ENCODE peak calls at places on chromosomes 13 and 19, in five cellular contexts. One of them, this sample, is unnamed. For H3K4me1, the result is how much of the 10 kb centered on the place peaks cover.

GRCh38 chr19:47446534-47447469 is 24.9 kb downstream of the SLC8A2 start:
- DNase-seq in heart right ventricle: no peak
- DNase-seq in CD8-positive, alpha-beta T cell: no peak
- DNase-seq in CD4-positive, alpha-beta memory T cell: no peak
- DNase-seq in cardiac muscle cell: peak
- DNase-seq in this sample: peak

GRCh38 chr19:40799558-40800338 is 757 bp downstream of the EGLN2 start:
- DNase-seq in heart right ventricle: peak
- DNase-seq in CD8-positive, alpha-beta T cell: no peak
- DNase-seq in cardiac muscle cell: peak
- DNase-seq in CD4-positive, alpha-beta memory T cell: no peak
- DNase-seq in this sample: no peak

GRCh38 chr19:44777715-44778347 is at the start of gene CBLC:
- DNase-seq in cardiac muscle cell: no peak
- DNase-seq in CD4-positive, alpha-beta memory T cell: no peak
- DNase-seq in heart right ventricle: no peak
- DNase-seq in CD8-positive, alpha-beta T cell: no peak
- DNase-seq in this sample: no peak

GRCh38 chr13:102220681-102221228 is 181.1 kb downstream of the FGF14 start:
- DNase-seq in CD4-positive, alpha-beta memory T cell: no peak
- DNase-seq in heart right ventricle: no peak
- DNase-seq in CD8-positive, alpha-beta T cell: no peak
- DNase-seq in cardiac muscle cell: no peak
- DNase-seq in this sample: no peak

GRCh38 chr13:51837016-51837415 is 8.0 kb downstream of the TMEM272 start:
- DNase-seq in cardiac muscle cell: no peak
- DNase-seq in heart right ventricle: no peak
- DNase-seq in CD8-positive, alpha-beta T cell: no peak
- DNase-seq in CD4-positive, alpha-beta memory T cell: no peak
- DNase-seq in this sample: no peak

GRCh38 chr13:60230593-60230992 is 66.9 kb upstream of the DIAPH3 start:
- DNase-seq in CD4-positive, alpha-beta memory T cell: no peak
- DNase-seq in cardiac muscle cell: peak
- DNase-seq in CD8-positive, alpha-beta T cell: no peak
- DNase-seq in heart right ventricle: no peak
- DNase-seq in this sample: no peak

GRCh38 chr13:67230774-67231480 is 791 bp upstream of the PCDH9 start:
- DNase-seq in CD8-positive, alpha-beta T cell: no peak
- DNase-seq in CD4-positive, alpha-beta memory T cell: peak
- DNase-seq in heart right ventricle: peak
- DNase-seq in cardiac muscle cell: peak
- DNase-seq in this sample: peak

GRCh38 chr19:43616954-43617353 is 2.5 kb downstream of the ZNF428 start:
- DNase-seq in heart right ventricle: no peak
- DNase-seq in CD8-positive, alpha-beta T cell: no peak
- DNase-seq in cardiac muscle cell: no peak
- DNase-seq in CD4-positive, alpha-beta memory T cell: no peak
- DNase-seq in this sample: no peak

GRCh38 chr19:46732172-46732938 is 13.5 kb upstream of the FKRP start:
- DNase-seq in heart right ventricle: no peak
- DNase-seq in CD4-positive, alpha-beta memory T cell: no peak
- DNase-seq in cardiac muscle cell: no peak
- DNase-seq in CD8-positive, alpha-beta T cell: no peak
- DNase-seq in this sample: no peak

GRCh38 chr19:40365613-40366401 is 17.3 kb downstream of the PLD3 start:
- DNase-seq in cardiac muscle cell: peak
- DNase-seq in heart right ventricle: peak
- DNase-seq in CD4-positive, alpha-beta memory T cell: peak
- DNase-seq in CD8-positive, alpha-beta T cell: peak
- DNase-seq in this sample: peak

GRCh38 chr13:43994999-43995859 is 115.5 kb downstream of the LACC1 start:
- DNase-seq in CD4-positive, alpha-beta memory T cell: no peak
- DNase-seq in CD8-positive, alpha-beta T cell: no peak
- DNase-seq in cardiac muscle cell: no peak
- DNase-seq in heart right ventricle: no peak
- DNase-seq in this sample: no peak

GRCh38 chr19:51354742-51355148 is 11.4 kb downstream of the ETFB start:
- DNase-seq in cardiac muscle cell: peak
- DNase-seq in CD4-positive, alpha-beta memory T cell: no peak
- DNase-seq in heart right ventricle: no peak
- DNase-seq in CD8-positive, alpha-beta T cell: no peak
- DNase-seq in this sample: no peak

GRCh38 chr19:38650911-38651584 is 3.6 kb downstream of the ACTN4 start:
- DNase-seq in CD8-positive, alpha-beta T cell: no peak
- DNase-seq in CD4-positive, alpha-beta memory T cell: no peak
- DNase-seq in heart right ventricle: no peak
- DNase-seq in cardiac muscle cell: peak
- DNase-seq in this sample: peak

GRCh38 chr19:15776991-15777787 is 10.3 kb upstream of the OR10H5 start:
- DNase-seq in cardiac muscle cell: no peak
- DNase-seq in CD4-positive, alpha-beta memory T cell: no peak
- DNase-seq in CD8-positive, alpha-beta T cell: no peak
- DNase-seq in heart right ventricle: no peak
- DNase-seq in this sample: no peak

GRCh38 chr13:25768726-25769270 is 283.0 kb downstream of the SHISA2 start:
- DNase-seq in cardiac muscle cell: peak
- DNase-seq in CD4-positive, alpha-beta memory T cell: no peak
- DNase-seq in CD8-positive, alpha-beta T cell: no peak
- DNase-seq in heart right ventricle: no peak
- DNase-seq in this sample: no peak

GRCh38 chr13:34430294-34430693 is 511.8 kb upstream of the NBEA start:
- DNase-seq in heart right ventricle: no peak
- DNase-seq in CD4-positive, alpha-beta memory T cell: no peak
- DNase-seq in CD8-positive, alpha-beta T cell: no peak
- DNase-seq in cardiac muscle cell: no peak
- DNase-seq in this sample: no peak

GRCh38 chr13:101258071-101258470 is 158.2 kb downstream of the NALCN start:
- DNase-seq in cardiac muscle cell: peak
- DNase-seq in CD8-positive, alpha-beta T cell: no peak
- DNase-seq in CD4-positive, alpha-beta memory T cell: no peak
- DNase-seq in heart right ventricle: no peak
- DNase-seq in this sample: peak

DNA sequence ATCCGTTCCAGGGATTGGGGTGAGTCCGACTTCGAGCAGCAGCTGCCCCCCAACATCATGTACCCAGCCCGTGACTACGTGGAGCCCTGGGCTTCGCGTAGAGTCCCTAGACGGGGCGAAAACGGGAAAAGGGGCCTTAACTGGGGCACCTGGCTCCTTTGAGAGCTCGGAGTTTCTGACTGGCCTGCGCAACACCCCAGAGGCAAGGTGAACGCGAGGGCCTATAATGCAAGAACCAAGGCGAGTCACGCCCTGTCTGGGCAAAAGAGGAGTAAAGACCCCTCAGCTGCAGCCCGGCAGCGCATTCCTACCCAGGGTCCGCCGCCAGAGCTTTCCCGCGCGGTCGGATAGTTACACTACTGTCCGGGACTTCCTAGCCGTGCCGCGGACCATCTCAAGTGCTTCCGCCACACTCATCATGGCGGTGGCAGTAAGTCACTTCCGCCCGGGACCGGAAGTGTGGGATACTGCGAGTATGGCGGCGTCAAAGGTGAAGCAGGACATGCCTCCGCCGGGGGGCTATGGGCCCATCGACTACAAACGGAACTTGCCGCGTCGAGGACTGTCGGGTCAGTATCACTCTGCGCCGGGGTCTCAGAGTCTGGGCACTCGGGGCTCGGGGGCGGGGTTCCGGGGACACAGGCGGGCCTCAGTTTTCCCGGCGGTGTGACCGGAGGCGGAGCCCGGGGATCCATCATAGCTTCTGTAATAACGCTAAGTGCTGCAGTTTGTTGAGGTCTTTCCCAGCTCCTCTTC is at the start of gene NDUFA13:
- DNase-seq in CD8-positive, alpha-beta T cell: peak
- DNase-seq in CD4-positive, alpha-beta memory T cell: peak
- DNase-seq in heart right ventricle: peak
- DNase-seq in cardiac muscle cell: peak
- DNase-seq in this sample: peak
- H3K4me1 ChIP-seq in CD8-positive, alpha-beta T cell: under half
- H3K4me1 ChIP-seq in CD4-positive, alpha-beta memory T cell: under half
- H3K4me1 ChIP-seq in heart right ventricle: under half
- H3K4me1 ChIP-seq in cardiac muscle cell: under half
- H3K4me1 ChIP-seq in this sample: under half

GRCh38 chr13:50357136-50357535 is 341.9 kb downstream of the KCNRG start:
- DNase-seq in heart right ventricle: no peak
- DNase-seq in CD8-positive, alpha-beta T cell: no peak
- DNase-seq in CD4-positive, alpha-beta memory T cell: no peak
- DNase-seq in cardiac muscle cell: no peak
- DNase-seq in this sample: no peak

GRCh38 chr13:50355797-50356196 is 340.6 kb downstream of the KCNRG start:
- DNase-seq in heart right ventricle: no peak
- DNase-seq in cardiac muscle cell: no peak
- DNase-seq in CD4-positive, alpha-beta memory T cell: no peak
- DNase-seq in CD8-positive, alpha-beta T cell: no peak
- DNase-seq in this sample: no peak

GRCh38 chr13:50352720-50353491 is 337.7 kb downstream of the KCNRG start:
- DNase-seq in CD8-positive, alpha-beta T cell: no peak
- DNase-seq in heart right ventricle: no peak
- DNase-seq in cardiac muscle cell: no peak
- DNase-seq in CD4-positive, alpha-beta memory T cell: no peak
- DNase-seq in this sample: no peak

GRCh38 chr13:50357586-50358118 is 342.4 kb downstream of the KCNRG start:
- DNase-seq in CD8-positive, alpha-beta T cell: no peak
- DNase-seq in cardiac muscle cell: peak
- DNase-seq in heart right ventricle: no peak
- DNase-seq in CD4-positive, alpha-beta memory T cell: no peak
- DNase-seq in this sample: no peak

DNA sequence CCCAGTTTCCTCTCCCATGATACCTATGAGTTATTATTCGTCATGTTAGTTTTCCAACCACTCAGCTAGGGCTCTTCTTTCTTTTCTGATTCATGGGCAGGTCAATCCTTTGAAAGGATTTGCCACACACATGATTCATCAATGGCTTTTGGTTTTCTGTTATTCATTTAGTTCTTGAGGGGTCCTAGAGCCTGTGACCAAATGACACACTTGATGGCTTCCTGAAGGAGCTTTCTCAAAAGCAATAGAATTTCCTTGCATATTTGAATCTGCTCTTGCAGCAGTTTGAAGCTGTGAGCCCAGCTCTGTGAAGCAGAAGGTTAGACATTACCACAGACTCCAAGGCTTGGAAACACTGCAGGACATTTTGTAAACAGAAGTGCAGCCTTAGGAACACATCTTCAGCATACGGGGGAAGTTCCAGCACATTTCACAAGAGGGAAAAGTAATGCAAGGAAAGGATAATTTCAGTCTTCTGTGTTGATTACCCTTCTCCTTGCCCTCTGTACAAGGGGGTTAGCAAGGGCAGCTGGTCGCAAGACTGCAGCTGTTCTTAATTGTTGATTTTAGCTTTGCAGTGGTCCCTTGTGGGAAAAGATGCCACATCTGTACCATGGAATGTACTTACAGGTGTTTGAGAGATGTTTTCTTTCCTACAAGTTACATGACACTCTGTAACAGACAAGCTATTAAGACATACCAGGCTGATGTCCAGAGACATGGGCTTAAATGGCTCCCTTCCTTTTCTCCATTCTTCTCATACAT is 338.6 kb downstream of the KCNRG start:
- DNase-seq in cardiac muscle cell: peak
- DNase-seq in heart right ventricle: no peak
- DNase-seq in CD4-positive, alpha-beta memory T cell: no peak
- DNase-seq in CD8-positive, alpha-beta T cell: no peak
- DNase-seq in this sample: no peak
- H3K4me1 ChIP-seq in cardiac muscle cell: under half
- H3K4me1 ChIP-seq in heart right ventricle: under half
- H3K4me1 ChIP-seq in CD4-positive, alpha-beta memory T cell: under half
- H3K4me1 ChIP-seq in CD8-positive, alpha-beta T cell: under half
- H3K4me1 ChIP-seq in this sample: under half

DNA sequence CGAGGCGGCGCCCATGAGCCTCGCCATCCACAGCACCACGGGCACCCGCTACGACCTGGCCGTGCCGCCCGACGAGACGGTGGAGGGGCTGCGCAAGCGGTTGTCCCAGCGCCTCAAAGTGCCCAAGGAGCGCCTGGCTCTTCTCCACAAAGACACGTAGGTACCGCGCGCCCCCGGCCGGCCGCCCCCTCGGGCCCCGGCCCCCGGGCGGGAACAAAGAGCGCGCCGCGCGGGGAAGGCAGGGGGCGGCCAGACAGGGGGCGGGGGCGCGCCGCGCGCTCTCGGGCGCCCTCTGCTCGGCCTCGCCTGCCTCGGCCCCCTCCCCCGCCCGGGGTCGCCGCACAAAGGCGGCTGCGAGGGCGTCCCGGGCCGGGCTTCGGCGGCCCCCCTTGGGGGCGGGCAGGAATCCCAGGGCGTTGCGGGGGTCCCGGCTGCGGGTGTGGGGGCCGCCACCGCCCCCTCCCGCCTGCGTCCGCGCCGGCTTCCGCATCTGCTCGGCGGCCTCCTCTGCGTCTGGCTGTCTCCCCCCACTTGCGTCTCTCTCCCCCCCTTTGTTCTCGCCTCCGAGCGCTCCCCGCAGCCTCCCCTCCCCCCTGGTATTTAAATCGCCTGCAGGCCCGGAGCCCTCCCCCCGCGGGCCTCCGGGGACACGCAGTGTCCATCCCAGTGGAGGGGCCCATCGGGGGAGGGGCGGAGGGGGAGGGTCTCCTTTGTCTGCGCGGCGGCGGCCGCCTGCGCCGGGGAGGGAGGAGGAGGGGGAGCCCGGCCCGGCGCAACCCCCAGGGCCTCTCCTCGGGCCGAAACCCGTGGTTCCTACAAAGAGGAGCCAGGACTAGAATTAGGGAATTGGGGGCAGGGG is 2.2 kb downstream of the MIDN start:
- DNase-seq in cardiac muscle cell: peak
- DNase-seq in heart right ventricle: no peak
- DNase-seq in CD4-positive, alpha-beta memory T cell: peak
- DNase-seq in CD8-positive, alpha-beta T cell: peak
- DNase-seq in this sample: no peak
- H3K4me1 ChIP-seq in cardiac muscle cell: under half
- H3K4me1 ChIP-seq in heart right ventricle: half or more
- H3K4me1 ChIP-seq in CD4-positive, alpha-beta memory T cell: under half
- H3K4me1 ChIP-seq in CD8-positive, alpha-beta T cell: under half
- H3K4me1 ChIP-seq in this sample: under half

GRCh38 chr13:41098761-41099160 is 33.8 kb downstream of the KBTBD6 start:
- DNase-seq in CD8-positive, alpha-beta T cell: no peak
- DNase-seq in cardiac muscle cell: no peak
- DNase-seq in CD4-positive, alpha-beta memory T cell: no peak
- DNase-seq in heart right ventricle: no peak
- DNase-seq in this sample: no peak
- H3K4me1 ChIP-seq in CD8-positive, alpha-beta T cell: under half
- H3K4me1 ChIP-seq in cardiac muscle cell: under half
- H3K4me1 ChIP-seq in CD4-positive, alpha-beta memory T cell: under half
- H3K4me1 ChIP-seq in heart right ventricle: under half
- H3K4me1 ChIP-seq in this sample: under half

GRCh38 chr19:1258707-1259205 is 10.4 kb downstream of the MIDN start:
- DNase-seq in CD8-positive, alpha-beta T cell: no peak
- DNase-seq in cardiac muscle cell: no peak
- DNase-seq in heart right ventricle: no peak
- DNase-seq in CD4-positive, alpha-beta memory T cell: no peak
- DNase-seq in this sample: peak
- H3K4me1 ChIP-seq in CD8-positive, alpha-beta T cell: half or more
- H3K4me1 ChIP-seq in cardiac muscle cell: under half
- H3K4me1 ChIP-seq in heart right ventricle: half or more
- H3K4me1 ChIP-seq in CD4-positive, alpha-beta memory T cell: half or more
- H3K4me1 ChIP-seq in this sample: half or more

GRCh38 chr13:79387853-79388252 is 18.2 kb downstream of the RBM26 start:
- DNase-seq in heart right ventricle: no peak
- DNase-seq in cardiac muscle cell: no peak
- DNase-seq in CD8-positive, alpha-beta T cell: no peak
- DNase-seq in CD4-positive, alpha-beta memory T cell: no peak
- DNase-seq in this sample: no peak
- H3K4me1 ChIP-seq in heart right ventricle: under half
- H3K4me1 ChIP-seq in cardiac muscle cell: under half
- H3K4me1 ChIP-seq in CD8-positive, alpha-beta T cell: half or more
- H3K4me1 ChIP-seq in CD4-positive, alpha-beta memory T cell: half or more
- H3K4me1 ChIP-seq in this sample: under half

GRCh38 chr13:32035701-32036100 is 4.1 kb downstream of the FRY start:
- DNase-seq in CD8-positive, alpha-beta T cell: no peak
- DNase-seq in cardiac muscle cell: no peak
- DNase-seq in heart right ventricle: no peak
- DNase-seq in CD4-positive, alpha-beta memory T cell: no peak
- DNase-seq in this sample: no peak
- H3K4me1 ChIP-seq in CD8-positive, alpha-beta T cell: under half
- H3K4me1 ChIP-seq in cardiac muscle cell: under half
- H3K4me1 ChIP-seq in heart right ventricle: under half
- H3K4me1 ChIP-seq in CD4-positive, alpha-beta memory T cell: under half
- H3K4me1 ChIP-seq in this sample: under half